ENCODE peak calls at places on chromosomes 1 and 21, in seven cellular contexts. K, F, C, T, J, G and O are unnamed samples.
A peak's percentile ranks its signal among the peaks of the same experiment; 100 is the strongest.

GRCh38 chr1:211332036-211332616 is 5.5 kb downstream of the TRAF5 start:
- DNase-seq in K (no peak), T (peak; percentile 38), J (peak; percentile 46), G (peak; percentile 59), F (no peak), C (no peak), O (no peak)

GRCh38 chr1:163585796-163586195 is 264.0 kb downstream of the NUF2 start:
- DNase-seq in T (no peak), F (no peak), G (no peak), J (no peak), C (no peak), K (no peak), O (no peak)

GRCh38 chr21:25791321-25791720 is 56.5 kb downstream of the GABPA start:
- DNase-seq in C (no peak), G (no peak), F (peak; percentile 7), T (no peak), J (no peak), K (peak; percentile 10), O (no peak)

GRCh38 chr1:86860020-86860419 is 53.9 kb downstream of the SELENOF start:
- DNase-seq in C (no peak), G (no peak), F (peak; percentile 54), J (no peak), T (no peak), K (no peak), O (no peak)

GRCh38 chr1:243598433-243598832 is 251.6 kb downstream of the AKT3 start:
- DNase-seq in G (no peak), K (peak; percentile 39), F (no peak), C (no peak), T (no peak), J (no peak), O (peak; percentile 93)

GRCh38 chr1:164561007-164561406 is 2.0 kb downstream of the PBX1 start:
- DNase-seq in F (no peak), C (no peak), J (no peak), K (no peak), T (no peak), G (no peak), O (no peak)

GRCh38 chr1:207495816-207496792 is at the start of gene CR1:
- DNase-seq in C (no peak), G (peak; percentile 27), J (peak; percentile 12), T (peak; percentile 68), K (no peak), F (no peak), O (no peak)

GRCh38 chr1:182035097-182035770 is 26.3 kb downstream of the ZNF648 start:
- DNase-seq in C (no peak), T (peak; percentile 68), F (no peak), G (peak; percentile 26), J (no peak), K (peak; percentile 39), O (no peak)

GRCh38 chr1:78157162-78157561 is 111.4 kb downstream of the GIPC2 start:
- DNase-seq in T (no peak), G (no peak), J (no peak), C (no peak), F (no peak), K (no peak), O (peak; percentile 83)

GRCh38 chr21:14259669-14260458 is 43.9 kb downstream of the RBM11 start:
- DNase-seq in J (peak; percentile 44), C (no peak), T (no peak), K (peak; percentile 37), G (peak; percentile 72), F (peak; percentile 39), O (peak; percentile 56)

GRCh38 chr1:42822833-42823392 is 5.7 kb upstream of the SVBP start:
- DNase-seq in K (peak; percentile 25), G (peak; percentile 63), J (peak; percentile 43), C (no peak), F (no peak), T (no peak), O (peak; percentile 39)

GRCh38 chr1:43276673-43277072 is 6.9 kb downstream of the TMEM125 start:
- DNase-seq in K (no peak), G (no peak), T (no peak), C (no peak), F (peak; percentile 87), J (no peak), O (no peak)

GRCh38 chr1:180027949-180028445 is 73.4 kb downstream of the CEP350 start:
- DNase-seq in G (no peak), C (no peak), T (no peak), K (no peak), F (no peak), J (no peak), O (peak; percentile 74)

GRCh38 chr1:20185834-20186782 is at the start of the genes PLA2G2C and UBXN10:
- DNase-seq in C (no peak), F (peak; percentile 13), T (peak; percentile 85), G (peak; percentile 96), K (no peak), J (peak; percentile 61), O (no peak)

GRCh38 chr1:1598720-1599029 is 1.3 kb downstream of the FNDC10 start:
- DNase-seq in K (no peak), F (no peak), T (no peak), G (no peak), C (no peak), J (peak; percentile 25), O (no peak)

DNA sequence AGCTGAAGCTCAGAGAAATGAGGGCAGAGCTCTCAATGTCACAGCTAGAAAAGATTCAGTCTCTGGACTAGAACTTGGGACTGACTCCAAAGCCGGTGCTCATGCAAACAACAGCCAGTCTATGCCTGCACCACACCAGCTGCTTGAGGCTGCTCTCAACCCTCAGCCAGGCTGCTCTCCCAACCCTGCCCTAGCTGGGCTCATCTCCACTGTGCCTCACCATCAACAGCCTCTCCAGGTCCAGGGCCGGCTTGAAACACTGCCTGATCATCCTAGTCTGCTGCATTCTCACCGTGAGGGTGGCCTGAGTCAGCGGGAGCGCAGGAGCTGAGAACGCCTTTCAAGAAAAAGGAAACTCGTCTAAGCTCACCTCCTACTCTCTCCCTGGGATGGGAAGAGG is 94.5 kb downstream of the PTPRU start:
- DNase-seq in F (no peak), T (no peak), J (no peak), C (no peak), K (no peak), G (no peak), O (no peak)
- TF ChIP-seq RFX5 in F (no peak), T (no peak), J (no peak), C (no peak), K (no peak), G (no peak), O (no peak)

DNA sequence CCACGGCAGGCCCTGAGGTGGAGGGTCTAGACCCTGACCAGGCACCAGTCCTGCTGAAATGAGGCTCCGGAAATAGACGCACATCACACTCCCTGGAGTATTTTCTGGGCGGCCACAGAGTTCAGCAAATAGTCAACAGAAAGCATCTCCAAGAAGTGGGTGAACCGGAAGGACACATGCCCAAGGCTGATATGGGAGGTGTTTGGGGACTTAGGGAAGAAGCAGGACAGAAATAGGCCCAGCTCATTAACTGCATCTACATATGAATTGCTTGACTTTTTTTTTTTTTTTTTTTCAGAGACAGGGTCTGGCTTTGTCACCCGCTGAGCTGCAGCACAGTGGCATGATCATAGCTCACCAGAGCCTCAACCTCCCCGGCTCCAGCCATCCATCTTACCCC is 36.5 kb upstream of the GPR157 start:
- DNase-seq in K (no peak), C (no peak), J (no peak), F (no peak), G (no peak), T (no peak), O (no peak)
- TF ChIP-seq RFX5 in K (no peak), C (no peak), J (no peak), F (no peak), G (no peak), T (no peak), O (no peak)

GRCh38 chr1:108953452-108953851 is 9.8 kb downstream of the CLCC1 start:
- DNase-seq in T (no peak), K (no peak), C (no peak), J (no peak), G (no peak), F (peak; percentile 29), O (no peak)
- TF ChIP-seq RFX5 in T (no peak), K (no peak), C (no peak), J (no peak), G (no peak), F (no peak), O (no peak)

DNA sequence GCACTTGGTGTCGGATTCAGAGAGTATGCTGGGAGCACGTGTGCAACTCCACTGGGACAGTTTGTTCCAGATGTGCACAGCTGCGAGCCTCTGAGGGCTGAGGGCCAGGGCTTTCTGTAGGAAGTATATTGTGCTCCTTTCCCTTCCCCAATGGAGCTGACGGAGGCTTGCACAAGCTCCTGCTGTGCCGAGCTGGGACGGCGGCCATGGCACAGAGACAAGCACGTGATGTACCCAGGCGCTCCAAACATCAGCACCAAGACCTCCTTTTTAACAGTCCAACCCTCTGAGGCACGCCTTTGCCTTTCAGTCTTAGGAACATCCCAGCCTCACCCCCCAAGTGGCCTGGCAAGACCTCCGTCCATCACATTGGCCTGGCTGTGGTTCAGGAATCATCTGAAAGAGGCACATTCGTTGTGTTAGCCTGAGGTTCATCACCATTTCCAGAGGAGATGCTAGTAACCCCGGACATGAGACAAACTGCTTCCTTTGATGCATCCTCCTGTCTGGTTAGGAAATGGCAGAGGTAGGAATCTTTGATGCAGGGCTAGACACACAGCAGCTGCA is 339.2 kb upstream of the KAZN start:
- DNase-seq in G (no peak), C (no peak), T (no peak), K (no peak), J (no peak), F (no peak), O (no peak)
- TF ChIP-seq RFX5 in G (no peak), C (no peak), T (no peak), K (no peak), J (no peak), F (no peak), O (no peak)

DNA sequence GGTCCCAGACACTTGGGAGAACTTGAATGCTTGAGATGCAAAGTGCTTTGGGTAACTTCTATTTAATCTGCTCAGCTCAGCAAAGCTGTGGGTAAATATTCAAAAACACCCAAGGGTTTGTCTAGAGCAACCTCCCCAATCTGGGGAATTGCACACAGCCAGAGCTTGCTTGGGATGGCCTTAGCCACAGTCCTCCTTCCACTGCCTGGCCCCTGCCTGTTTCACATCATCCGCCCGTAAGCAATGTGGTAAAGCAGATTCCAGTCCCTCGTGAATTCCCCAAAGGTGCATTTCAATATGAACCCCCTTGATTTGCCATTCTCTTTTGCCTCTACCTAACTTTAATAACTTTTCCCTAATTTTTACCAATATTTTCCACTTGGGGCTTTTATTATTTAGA is 418.1 kb downstream of the DISC1 start:
- DNase-seq in T (no peak), K (no peak), F (no peak), C (no peak), J (no peak), G (no peak), O (no peak)
- TF ChIP-seq RFX5 in T (no peak), K (no peak), F (no peak), C (no peak), J (no peak), G (no peak), O (no peak)